ENCODE peak calls at places on chromosomes 11 and 22, in eight cellular contexts. N is activated naive CD8-positive, alpha-beta T cell treated with anti-CD3 and anti-CD28 coated beads for 36 hours; V is memory B cell; Q is stimulated activated CD4-positive, alpha-beta T cell treated with anti-CD3 and anti-CD28 coated beads, Interleukin-1b, Interleukin-23, amount 100 ng/mL, for 1 hour; P is GM10248; W is C1 segment of cervical spinal cord; U is HTR-8/SVneo; T is mucosa of gallbladder. M is an unnamed sample.

GRCh38 chr11:131652231-131652630 is 281.8 kb downstream of the NTM start:
- DNase-seq in N (no peak), V (no peak), Q (no peak), P (no peak), W (no peak), U (no peak), T (no peak), M (no peak)

GRCh38 chr11:79535606-79536005 is 94.8 kb upstream of the TENM4 start:
- DNase-seq in N (no peak), V (no peak), Q (no peak), P (no peak), W (no peak), U (no peak), T (no peak), M (no peak)

GRCh38 chr11:119975561-119976152 is 162.3 kb downstream of the TRIM29 start:
- DNase-seq in N (no peak), V (no peak), Q (no peak), P (no peak), W (peak), U (no peak), T (no peak), M (no peak)

GRCh38 chr22:44242946-44243724 is 62.4 kb downstream of the PARVG start:
- DNase-seq in N (no peak), V (no peak), Q (no peak), P (no peak), W (no peak), U (no peak), T (peak), M (no peak)

GRCh38 chr11:112318193-112318592 is 57.5 kb upstream of the PLET1 start:
- DNase-seq in N (no peak), V (no peak), Q (no peak), P (no peak), W (no peak), U (peak), T (no peak), M (no peak)

GRCh38 chr11:70542406-70542805 is 144.1 kb downstream of the CTTN start:
- DNase-seq in N (no peak), V (no peak), Q (no peak), P (no peak), W (no peak), U (no peak), T (no peak), M (no peak)

GRCh38 chr22:46262449-46263207 is 515 bp downstream of the PKDREJ start:
- DNase-seq in N (peak), V (no peak), Q (no peak), P (no peak), W (no peak), U (no peak), T (peak), M (peak)

GRCh38 chr11:72758304-72758689 is 6.1 kb upstream of the ARAP1 start:
- DNase-seq in N (no peak), V (no peak), Q (no peak), P (no peak), W (no peak), U (no peak), T (no peak), M (no peak)

GRCh38 chr11:130480721-130481140 is 32.3 kb downstream of the ADAMTS15 start:
- DNase-seq in N (no peak), V (no peak), Q (no peak), P (no peak), W (no peak), U (no peak), T (no peak), M (no peak)

M was measured in activated CD8-positive, alpha-beta T cell treated with anti-CD3 and anti-CD28 coated beads for 36 hours.